ENCODE peak calls at places on chromosomes 1 and 21, in seven cellular contexts. N is epithelial cell of esophagus, K is non-pigmented ciliary epithelial cell, B is BJ, S is endodermal cell, U is RCC 7860, R is T-helper 2 cell. E is an unnamed sample.

GRCh38 chr1:221040074-221040473 is 160.8 kb downstream of the HLX start:
- DNase-seq in K (no peak), S (no peak), U (no peak), N (no peak), B (no peak), R (no peak), E (no peak)

GRCh38 chr21:37528150-37528937 is 161.8 kb downstream of the DYRK1A start:
- DNase-seq in R (no peak), K (no peak), B (no peak), U (no peak), S (no peak), N (no peak), E (no peak)

GRCh38 chr1:174217787-174218574 is 58.7 kb downstream of the RABGAP1L start:
- DNase-seq in U (peak; percentile 33), N (peak; percentile 50), K (no peak), B (no peak), S (no peak), R (no peak), E (no peak)

GRCh38 chr1:207913951-207914350 is 3.0 kb upstream of the CD34 start:
- DNase-seq in R (no peak), U (no peak), N (no peak), B (no peak), K (no peak), S (no peak), E (no peak)

GRCh38 chr1:50750021-50750619 is 209.9 kb downstream of the FAF1 start:
- DNase-seq in R (no peak), S (no peak), U (no peak), N (peak; percentile 50), K (no peak), B (no peak), E (no peak)

GRCh38 chr1:232393010-232393833 is 236.7 kb downstream of the SIPA1L2 start:
- DNase-seq in S (no peak), B (no peak), N (no peak), U (peak; percentile 20), R (no peak), K (no peak), E (no peak)

GRCh38 chr1:60867782-60868181 is 214.6 kb upstream of the NFIA start:
- DNase-seq in S (no peak), K (no peak), B (no peak), N (no peak), U (no peak), R (no peak), E (no peak)

GRCh38 chr1:177525176-177525575 is 354.4 kb downstream of the BRINP2 start:
- DNase-seq in R (no peak), K (no peak), N (no peak), U (no peak), S (no peak), B (no peak), E (no peak)

GRCh38 chr21:31204801-31205200 is 139.3 kb downstream of the TIAM1 start:
- DNase-seq in N (no peak), B (no peak), S (no peak), U (no peak), K (no peak), R (no peak), E (no peak)

GRCh38 chr21:15009964-15010363 is 54.8 kb downstream of the NRIP1 start:
- DNase-seq in K (peak; percentile 74), R (no peak), S (no peak), B (no peak), U (no peak), N (no peak), E (no peak)

GRCh38 chr1:223076382-223076781 is 66.7 kb downstream of the TLR5 start:
- DNase-seq in R (no peak), B (no peak), S (no peak), U (no peak), N (no peak), K (no peak), E (no peak)

GRCh38 chr1:41379741-41380130 is 18.5 kb downstream of the FOXO6 start:
- DNase-seq in S (no peak), B (no peak), R (no peak), U (no peak), N (no peak), K (no peak), E (no peak)

GRCh38 chr1:87402192-87403046 is 73.7 kb downstream of the LMO4 start:
- DNase-seq in R (no peak), S (no peak), N (no peak), K (peak; percentile 34), U (no peak), B (peak; percentile 40), E (no peak)

GRCh38 chr1:54378157-54378883 is 27.9 kb downstream of the SSBP3 start:
- DNase-seq in U (no peak), B (no peak), R (no peak), N (no peak), K (no peak), S (peak; percentile 86), E (no peak)

GRCh38 chr1:157092831-157093230 is 6.8 kb downstream of the ETV3L start:
- DNase-seq in N (no peak), U (no peak), S (no peak), B (no peak), K (no peak), R (no peak), E (no peak)

GRCh38 chr1:183155939-183156338 is 30.1 kb upstream of the LAMC2 start:
- DNase-seq in U (no peak), B (no peak), S (no peak), R (no peak), K (no peak), N (no peak), E (no peak)

GRCh38 chr1:45018599-45019230 is 6.7 kb downstream of the UROD start:
- DNase-seq in N (peak; percentile 75), R (no peak), B (no peak), K (no peak), S (peak; percentile 90), U (peak; percentile 38), E (peak; percentile 35)

GRCh38 chr1:21841852-21842466 is 29.9 kb downstream of the LDLRAD2 start:
- DNase-seq in B (no peak), R (no peak), S (no peak), K (no peak), U (no peak), N (no peak), E (no peak)

GRCh38 chr1:201947697-201948008 is 1.3 kb upstream of the LMOD1 start:
- DNase-seq in S (no peak), N (no peak), K (no peak), U (no peak), B (no peak), R (no peak), E (no peak)

E was measured in CD4-positive, alpha-beta T cell.